ENCODE peak calls at places on chromosomes 2 and 18, in four cellular contexts. B is foreskin fibroblast, O is fibroblast of lung, S is breast epithelium. Q is an unnamed sample.

GRCh38 chr2:86393521-86394490 is 47.4 kb upstream of the KDM3A start:
- DNase-seq in B (peak; percentile 3), O (peak; percentile 55), S (no peak), Q (no peak)

GRCh38 chr18:37403788-37404187 is 161.8 kb downstream of the CELF4 start:
- DNase-seq in B (no peak), O (no peak), S (no peak), Q (no peak)

GRCh38 chr2:1495676-1496393 is 82.6 kb downstream of the TPO start:
- DNase-seq in B (no peak), O (no peak), S (no peak), Q (no peak)

GRCh38 chr2:128306081-128306930 is 12.4 kb downstream of the HS6ST1 start:
- DNase-seq in B (peak; percentile 84), O (peak; percentile 97), S (peak; percentile 68), Q (no peak)

GRCh38 chr18:53380063-53380639 is 844.3 kb downstream of the MBD2 start:
- DNase-seq in B (no peak), O (peak; percentile 21), S (no peak), Q (no peak)

GRCh38 chr2:163595033-163595432 is 140.8 kb downstream of the FIGN start:
- DNase-seq in B (no peak), O (peak; percentile 61), S (no peak), Q (no peak)

GRCh38 chr2:137886432-137886831 is 77.8 kb upstream of the HNMT start:
- DNase-seq in B (no peak), O (no peak), S (no peak), Q (no peak)

GRCh38 chr2:208136695-208137094 is 7.1 kb upstream of the CRYGC start:
- DNase-seq in B (no peak), O (no peak), S (no peak), Q (no peak)

GRCh38 chr18:29285471-29285870 is 1108.5 kb upstream of the CDH2 start:
- DNase-seq in B (no peak), O (no peak), S (no peak), Q (no peak)

GRCh38 chr18:3466051-3466450 is 16.1 kb downstream of the TGIF1 start:
- DNase-seq in B (peak; percentile 89), O (peak; percentile 90), S (no peak), Q (no peak)

GRCh38 chr2:42545023-42545713 is 23.3 kb upstream of the MTA3 start:
- DNase-seq in B (no peak), O (no peak), S (no peak), Q (no peak)

GRCh38 chr2:7119504-7119835 is 202.3 kb downstream of the RNF144A start:
- DNase-seq in B (no peak), O (no peak), S (no peak), Q (no peak)

GRCh38 chr18:69599377-69599776 is 198.7 kb downstream of the DOK6 start:
- DNase-seq in B (no peak), O (no peak), S (no peak), Q (no peak)

GRCh38 chr2:15388406-15389325 is 172.5 kb downstream of the NBAS start:
- DNase-seq in B (no peak), O (no peak), S (no peak), Q (no peak)
- TF ChIP-seq CTCF in B (no peak), O (no peak), S (no peak), Q (no peak)

GRCh38 chr2:181613241-181613640 is 43.7 kb downstream of the CERKL start:
- DNase-seq in B (no peak), O (no peak), S (no peak), Q (no peak)
- TF ChIP-seq CTCF in B (no peak), O (no peak), S (no peak), Q (no peak)

GRCh38 chr2:3535467-3535793 is 16.1 kb upstream of the ADI1 start:
- DNase-seq in B (no peak), O (no peak), S (no peak), Q (no peak)
- TF ChIP-seq CTCF in B (no peak), O (no peak), S (no peak), Q (no peak)

DNA sequence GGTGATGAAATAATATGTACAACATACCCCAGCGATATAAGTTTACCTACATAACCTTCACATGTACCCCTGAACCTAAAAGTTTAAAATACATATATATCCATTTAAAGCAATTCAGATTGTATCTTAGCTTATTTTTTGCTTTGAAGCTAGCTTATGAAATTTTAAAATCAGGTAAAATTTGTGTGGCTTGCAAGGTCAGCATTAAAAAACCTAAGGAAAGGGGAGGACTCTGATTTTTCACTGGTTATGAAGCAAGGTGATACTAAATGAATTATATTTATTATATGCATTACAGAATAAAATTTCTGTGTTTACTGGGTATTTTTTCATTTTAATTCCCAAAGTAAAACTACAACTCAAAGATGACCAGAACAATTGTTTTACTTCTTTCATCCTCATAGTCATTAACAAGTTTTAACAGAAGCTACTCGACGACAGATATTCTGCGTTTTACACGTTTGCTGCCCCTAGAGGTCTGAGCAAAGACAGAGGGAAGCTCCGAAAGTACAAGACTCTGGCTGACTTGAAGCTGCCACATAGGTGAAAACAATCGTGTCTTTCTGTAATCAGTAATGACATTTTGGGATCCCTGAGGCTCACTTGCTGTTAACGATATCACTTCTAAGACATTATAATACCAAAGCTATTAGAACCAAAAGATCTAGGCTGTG is 17.1 kb downstream of the PKP4 start:
- DNase-seq in B (no peak), O (no peak), S (no peak), Q (no peak)
- TF ChIP-seq CTCF in B (no peak), O (no peak), S (no peak), Q (no peak)

GRCh38 chr2:30691948-30692828 is 115.1 kb downstream of the CAPN13 start:
- DNase-seq in B (peak; percentile 49), O (no peak), S (no peak), Q (peak; percentile 33)
- TF ChIP-seq CTCF in B (peak; percentile 43), O (peak; percentile 32), S (no peak), Q (no peak)

DNA sequence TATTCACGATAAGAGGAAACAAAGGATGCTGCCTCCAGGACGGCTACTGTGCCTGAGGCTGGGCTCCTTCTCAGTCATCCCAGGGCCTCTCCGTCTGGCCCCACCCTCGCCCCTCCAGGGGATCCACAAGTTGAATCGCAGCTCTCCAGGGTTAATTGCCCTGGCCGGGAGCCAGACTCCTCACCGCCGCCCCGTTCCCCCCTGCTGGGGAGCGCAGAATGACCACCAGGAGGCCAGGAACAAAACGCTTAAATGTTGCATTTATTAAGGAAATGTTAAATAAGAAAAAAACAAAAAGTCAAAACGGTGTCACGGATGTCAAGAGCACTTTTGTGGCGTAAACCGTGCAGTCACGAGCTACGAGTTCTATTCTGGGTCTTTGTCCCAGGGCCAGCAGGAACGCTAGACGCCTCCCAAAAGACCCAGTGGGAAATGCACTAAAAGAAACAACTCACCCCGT is 1.4 kb downstream of the RPRM start:
- DNase-seq in B (no peak), O (no peak), S (no peak), Q (peak; percentile 64)
- TF ChIP-seq CTCF in B (no peak), O (no peak), S (no peak), Q (peak; percentile 66)

GRCh38 chr2:47784349-47784851 is 1.5 kb downstream of the MSH6 start:
- DNase-seq in B (peak; percentile 4), O (peak; percentile 44), S (no peak), Q (peak; percentile 45)

GRCh38 chr2:47785986-47786385 is 3.0 kb downstream of the MSH6 start:
- DNase-seq in B (no peak), O (no peak), S (no peak), Q (no peak)

GRCh38 chr2:47779416-47779790 is 3.5 kb upstream of the MSH6 start:
- DNase-seq in B (no peak), O (no peak), S (no peak), Q (no peak)

GRCh38 chr2:47782557-47783490 is at the start of gene MSH6:
- DNase-seq in B (peak; percentile 89), O (peak; percentile 82), S (peak; percentile 82), Q (peak; percentile 90)

GRCh38 chr2:47783491-47784330 is 766 bp downstream of the MSH6 start:
- DNase-seq in B (peak; percentile 18), O (peak; percentile 45), S (peak; percentile 34), Q (peak; percentile 79)
- TF ChIP-seq CTCF in B (no peak), O (no peak), S (no peak), Q (no peak)

DNA sequence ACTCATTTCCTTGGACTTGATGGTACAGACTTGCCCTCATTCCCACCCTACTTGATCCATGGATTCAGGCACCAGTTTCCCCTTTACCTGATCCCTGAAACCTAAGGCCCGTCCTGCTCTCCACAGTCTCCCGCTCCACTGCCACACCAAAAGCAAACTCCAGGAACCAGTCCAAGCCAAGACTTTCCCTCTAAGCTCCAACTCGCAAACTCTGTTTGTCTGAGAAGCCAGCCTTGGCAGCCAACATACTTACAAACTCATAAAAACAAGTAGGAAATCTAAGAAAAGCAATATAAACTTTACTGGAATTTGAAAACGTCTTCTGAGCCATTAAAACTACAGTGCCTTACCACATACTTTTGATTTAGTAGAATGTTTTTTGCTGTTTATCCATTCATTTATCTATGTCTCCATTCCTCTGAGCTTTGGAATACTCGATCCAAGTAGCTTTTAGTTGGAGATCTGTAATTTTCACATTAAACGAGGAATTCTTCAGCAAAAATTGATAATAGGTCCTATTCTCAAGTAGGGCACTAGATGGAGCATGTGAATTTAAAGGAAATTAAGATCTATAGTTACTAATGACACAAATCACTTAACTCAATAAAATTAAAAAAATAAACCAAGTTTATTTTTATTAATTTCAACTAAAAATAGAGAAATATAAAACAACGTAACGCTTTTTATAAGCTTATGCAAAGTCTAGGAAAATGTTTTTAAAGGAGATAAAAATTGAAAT is 199.7 kb downstream of the MYO3B start:
- DNase-seq in B (no peak), O (no peak), S (no peak), Q (no peak)
- TF ChIP-seq CTCF in B (peak; percentile 19), O (no peak), S (no peak), Q (no peak)